ENCODE peak calls at places on chromosome 17, in five cellular contexts. O, P, Y, L and F are unnamed samples.

GRCh38 chr17:2170023-2170422 is 115.1 kb downstream of the HIC1 start:
- DNase-seq in Y (peak), O (no peak), L (no peak), P (no peak), F (no peak)

GRCh38 chr17:33506889-33507650 is 214.0 kb upstream of the ASIC2 start:
- DNase-seq in L (no peak), O (no peak), P (no peak), Y (no peak), F (no peak)

GRCh38 chr17:13407381-13407780 is 194.3 kb downstream of the HS3ST3A1 start:
- DNase-seq in O (no peak), Y (no peak), L (no peak), P (no peak), F (no peak)

GRCh38 chr17:16281351-16281750 is 64.3 kb downstream of the PIGL start:
- DNase-seq in O (no peak), Y (no peak), P (peak), L (peak), F (no peak)

GRCh38 chr17:77821114-77821513 is 137.4 kb upstream of the TNRC6C start:
- DNase-seq in Y (no peak), L (no peak), P (no peak), O (no peak), F (peak)

GRCh38 chr17:49512296-49513043 is 17.4 kb downstream of the NGFR start:
- DNase-seq in O (no peak), Y (no peak), L (no peak), P (no peak), F (no peak)

GRCh38 chr17:73950515-73950914 is 253.0 kb upstream of the RPL38 start:
- DNase-seq in P (no peak), Y (no peak), L (no peak), O (no peak), F (no peak)

GRCh38 chr17:44310188-44310587 is 1.8 kb downstream of the RUNDC3A start:
- DNase-seq in P (no peak), Y (no peak), L (no peak), O (no peak), F (no peak)

GRCh38 chr17:39776267-39776666 is 38.5 kb downstream of the GRB7 start:
- DNase-seq in L (no peak), O (no peak), Y (no peak), P (no peak), F (no peak)

GRCh38 chr17:8123695-8124349 is at the start of gene HES7:
- DNase-seq in Y (no peak), L (no peak), P (no peak), O (no peak), F (no peak)